ENCODE peak calls at places on chromosomes 5 and 9, in four cellular contexts. One of them, this sample, is unnamed.

GRCh38 chr5:16529319-16529718 is 63.7 kb upstream of the ZNF622 start:
- DNase-seq in epithelial cell of prostate: no peak
- DNase-seq in brain microvascular endothelial cell: no peak
- DNase-seq in C1 segment of cervical spinal cord: no peak
- DNase-seq in this sample: no peak

GRCh38 chr5:125550237-125550636 is 803.8 kb upstream of the ZNF608 start:
- DNase-seq in epithelial cell of prostate: no peak
- DNase-seq in brain microvascular endothelial cell: peak
- DNase-seq in C1 segment of cervical spinal cord: no peak
- DNase-seq in this sample: no peak

GRCh38 chr9:137214620-137215019 is 7.4 kb downstream of the RNF208 start:
- DNase-seq in epithelial cell of prostate: no peak
- DNase-seq in brain microvascular endothelial cell: no peak
- DNase-seq in C1 segment of cervical spinal cord: no peak
- DNase-seq in this sample: no peak

GRCh38 chr9:132044176-132044880 is 35.3 kb downstream of the MED27 start:
- DNase-seq in epithelial cell of prostate: no peak
- DNase-seq in brain microvascular endothelial cell: no peak
- DNase-seq in C1 segment of cervical spinal cord: no peak
- DNase-seq in this sample: no peak

GRCh38 chr9:37976714-37977477 is 73.0 kb upstream of the SLC25A51 start:
- DNase-seq in epithelial cell of prostate: no peak
- DNase-seq in brain microvascular endothelial cell: peak
- DNase-seq in C1 segment of cervical spinal cord: no peak
- DNase-seq in this sample: no peak

GRCh38 chr5:57327934-57328333 is 154.1 kb downstream of the GPBP1 start:
- DNase-seq in epithelial cell of prostate: peak
- DNase-seq in brain microvascular endothelial cell: no peak
- DNase-seq in C1 segment of cervical spinal cord: no peak
- DNase-seq in this sample: no peak

GRCh38 chr9:105066265-105066865 is 138.4 kb upstream of the ABCA1 start:
- DNase-seq in epithelial cell of prostate: no peak
- DNase-seq in brain microvascular endothelial cell: no peak
- DNase-seq in C1 segment of cervical spinal cord: no peak
- DNase-seq in this sample: no peak

GRCh38 chr9:121648799-121649198 is 2.6 kb upstream of the DAB2IP start:
- DNase-seq in epithelial cell of prostate: no peak
- DNase-seq in brain microvascular endothelial cell: no peak
- DNase-seq in C1 segment of cervical spinal cord: no peak
- DNase-seq in this sample: no peak

GRCh38 chr5:131671409-131671808 is 36.4 kb upstream of the RAPGEF6 start:
- DNase-seq in epithelial cell of prostate: no peak
- DNase-seq in brain microvascular endothelial cell: no peak
- DNase-seq in C1 segment of cervical spinal cord: no peak
- DNase-seq in this sample: no peak

GRCh38 chr5:63233906-63234305 is 655.3 kb downstream of the LRRC70 start:
- DNase-seq in epithelial cell of prostate: no peak
- DNase-seq in brain microvascular endothelial cell: no peak
- DNase-seq in C1 segment of cervical spinal cord: no peak
- DNase-seq in this sample: no peak

GRCh38 chr5:177389368-177390169 is 5.3 kb downstream of the SLC34A1 start:
- DNase-seq in epithelial cell of prostate: peak
- DNase-seq in brain microvascular endothelial cell: peak
- DNase-seq in C1 segment of cervical spinal cord: no peak
- DNase-seq in this sample: no peak

GRCh38 chr9:90169490-90169889 is 473.1 kb downstream of the DIRAS2 start:
- DNase-seq in epithelial cell of prostate: no peak
- DNase-seq in brain microvascular endothelial cell: no peak
- DNase-seq in C1 segment of cervical spinal cord: no peak
- DNase-seq in this sample: no peak

GRCh38 chr5:170849374-170849773 is 12.4 kb upstream of the RANBP17 start:
- DNase-seq in epithelial cell of prostate: no peak
- DNase-seq in brain microvascular endothelial cell: no peak
- DNase-seq in C1 segment of cervical spinal cord: no peak
- DNase-seq in this sample: no peak

GRCh38 chr9:116288658-116289057 is 135.1 kb downstream of the PAPPA start:
- DNase-seq in epithelial cell of prostate: peak
- DNase-seq in brain microvascular endothelial cell: peak
- DNase-seq in C1 segment of cervical spinal cord: no peak
- DNase-seq in this sample: no peak

GRCh38 chr9:137878146-137878941 is 762 bp downstream of the CACNA1B start:
- DNase-seq in epithelial cell of prostate: no peak
- DNase-seq in brain microvascular endothelial cell: peak
- DNase-seq in C1 segment of cervical spinal cord: no peak
- DNase-seq in this sample: no peak

GRCh38 chr5:54178207-54178606 is 132.2 kb downstream of the ARL15 start:
- DNase-seq in epithelial cell of prostate: no peak
- DNase-seq in brain microvascular endothelial cell: no peak
- DNase-seq in C1 segment of cervical spinal cord: no peak
- DNase-seq in this sample: no peak

GRCh38 chr5:18270635-18271338 is 636.5 kb downstream of the TAF11L14 start:
- DNase-seq in epithelial cell of prostate: peak
- DNase-seq in brain microvascular endothelial cell: no peak
- DNase-seq in C1 segment of cervical spinal cord: no peak
- DNase-seq in this sample: no peak

This sample was measured in CD8-positive, alpha-beta T cell.